ENCODE peak calls at places on chromosomes 12 and 14, in nine cellular contexts. B is AG04449, C is fibroblast of the aortic adventitia, V is GM23248, S is heart right ventricle, X is cardiac fibroblast, L is AG09309, G is HepG2, Z is prostate gland. F is an unnamed sample.

GRCh38 chr12:89920866-89921265 is 212.2 kb upstream of the ATP2B1 start:
- DNase-seq in B (no peak), C (no peak), V (no peak), S (no peak), X (no peak), L (no peak), G (no peak), Z (no peak), F (no peak)

GRCh38 chr14:25406818-25407217 is 356.9 kb upstream of the STXBP6 start:
- DNase-seq in B (no peak), C (peak; percentile 21), V (peak; percentile 61), S (no peak), X (peak; percentile 11), L (peak; percentile 0), G (peak; percentile 68), Z (no peak), F (no peak)

GRCh38 chr14:76812093-76812421 is 625 bp downstream of the ANGEL1 start:
- DNase-seq in B (no peak), C (no peak), V (no peak), S (no peak), X (no peak), L (no peak), G (no peak), Z (no peak), F (peak; percentile 12)

GRCh38 chr12:105369014-105369413 is 38.5 kb downstream of the C12orf75 start:
- DNase-seq in B (peak; percentile 53), C (peak; percentile 85), V (peak; percentile 96), S (no peak), X (peak; percentile 49), L (peak; percentile 56), G (no peak), Z (no peak), F (no peak)

GRCh38 chr12:109489955-109490565 is 12.6 kb downstream of the UBE3B start:
- DNase-seq in B (no peak), C (no peak), V (no peak), S (no peak), X (no peak), L (no peak), G (no peak), Z (no peak), F (no peak)

GRCh38 chr14:76509291-76509690 is 133.4 kb downstream of the ESRRB start:
- DNase-seq in B (no peak), C (no peak), V (no peak), S (no peak), X (no peak), L (no peak), G (no peak), Z (no peak), F (no peak)

GRCh38 chr14:101512396-101512695 is 48.9 kb upstream of the DIO3 start:
- DNase-seq in B (no peak), C (no peak), V (no peak), S (no peak), X (no peak), L (no peak), G (no peak), Z (no peak), F (no peak)

GRCh38 chr14:68487805-68488590 is 304.9 kb downstream of the ZFP36L1 start:
- DNase-seq in B (no peak), C (peak; percentile 74), V (peak; percentile 80), S (no peak), X (no peak), L (no peak), G (no peak), Z (no peak), F (no peak)

GRCh38 chr12:75842119-75842518 is 189.5 kb downstream of the PHLDA1 start:
- DNase-seq in B (no peak), C (no peak), V (no peak), S (no peak), X (no peak), L (no peak), G (no peak), Z (no peak), F (no peak)

GRCh38 chr14:91409991-91410401 is 7.6 kb downstream of the CCDC88C start:
- DNase-seq in B (no peak), C (no peak), V (no peak), S (no peak), X (no peak), L (no peak), G (no peak), Z (no peak), F (peak; percentile 88)

GRCh38 chr12:86186449-86186848 is 69.7 kb downstream of the MGAT4C start:
- DNase-seq in B (no peak), C (peak; percentile 4), V (no peak), S (no peak), X (peak; percentile 5), L (no peak), G (peak; percentile 1), Z (no peak), F (no peak)

GRCh38 chr14:64800000-64800399 is 79.7 kb downstream of the SPTB start:
- DNase-seq in B (no peak), C (peak; percentile 53), V (peak; percentile 72), S (peak; percentile 34), X (peak; percentile 51), L (no peak), G (peak; percentile 35), Z (no peak), F (no peak)

GRCh38 chr12:18345021-18345735 is 83.9 kb downstream of the PIK3C2G start:
- DNase-seq in B (no peak), C (no peak), V (peak; percentile 13), S (no peak), X (peak; percentile 24), L (no peak), G (no peak), Z (no peak), F (no peak)

GRCh38 chr14:59098377-59098776 is 90.1 kb upstream of the DAAM1 start:
- DNase-seq in B (peak; percentile 88), C (peak; percentile 95), V (peak; percentile 93), S (no peak), X (peak; percentile 76), L (peak; percentile 79), G (no peak), Z (no peak), F (no peak)

GRCh38 chr12:93245543-93245942 is 132.2 kb upstream of the NUDT4 start:
- DNase-seq in B (no peak), C (no peak), V (no peak), S (no peak), X (no peak), L (no peak), G (no peak), Z (no peak), F (peak; percentile 26)

GRCh38 chr14:34029921-34030334 is 79.1 kb upstream of the EGLN3 start:
- DNase-seq in B (no peak), C (peak; percentile 88), V (peak; percentile 38), S (peak; percentile 42), X (peak; percentile 84), L (peak; percentile 34), G (no peak), Z (no peak), F (no peak)

GRCh38 chr14:27049611-27050172 is 451.9 kb upstream of the NOVA1 start:
- DNase-seq in B (no peak), C (no peak), V (no peak), S (no peak), X (no peak), L (no peak), G (no peak), Z (no peak), F (no peak)

GRCh38 chr12:11162494-11162893 is 8.5 kb upstream of the SMIM10L1 start:
- DNase-seq in B (no peak), C (no peak), V (peak; percentile 4), S (no peak), X (no peak), L (no peak), G (no peak), Z (no peak), F (no peak)

GRCh38 chr12:132771126-132771838 is 9.7 kb upstream of the ANKLE2 start:
- DNase-seq in B (no peak), C (no peak), V (peak; percentile 45), S (no peak), X (no peak), L (peak; percentile 16), G (no peak), Z (no peak), F (peak; percentile 78)

GRCh38 chr12:14954269-14954668 is 7.1 kb downstream of the ARHGDIB start:
- DNase-seq in B (no peak), C (no peak), V (no peak), S (no peak), X (no peak), L (no peak), G (no peak), Z (no peak), F (no peak)

GRCh38 chr14:90087433-90087832 is 25.6 kb downstream of the KCNK13 start:
- DNase-seq in B (no peak), C (peak; percentile 61), V (peak; percentile 75), S (no peak), X (peak; percentile 76), L (peak; percentile 58), G (peak; percentile 74), Z (no peak), F (no peak)

GRCh38 chr12:93148412-93148811 is 219.3 kb upstream of the EEA1 start:
- DNase-seq in B (no peak), C (no peak), V (no peak), S (no peak), X (no peak), L (no peak), G (no peak), Z (no peak), F (no peak)

DNA sequence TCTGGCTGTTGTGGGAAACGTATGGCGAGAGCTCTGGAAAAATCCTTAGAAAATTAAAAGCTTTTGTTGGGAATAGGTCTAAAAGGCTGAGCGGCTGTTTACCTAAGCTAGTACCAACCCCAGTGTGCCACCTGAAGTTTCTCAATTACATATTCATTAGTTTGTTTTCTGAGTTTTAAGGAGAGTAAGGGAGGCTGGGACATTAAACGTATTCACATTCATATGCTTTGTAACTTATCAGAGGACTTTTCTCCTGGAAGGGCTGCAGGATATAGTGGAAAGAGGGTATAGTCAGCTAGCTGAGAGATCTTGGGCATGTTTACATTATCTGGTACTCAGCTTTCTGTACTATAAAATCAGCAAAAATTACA is 1.5 kb upstream of the PAWR start:
- DNase-seq in B (no peak), C (no peak), V (no peak), S (no peak), X (no peak), L (no peak), G (no peak), Z (no peak), F (no peak)
- H3K4me3 ChIP-seq in B (peak overlapping the region; percentile 87), C (no peak overlapping the region), V (peak overlapping the region; percentile 84), S (no peak overlapping the region), X (peak overlapping the region; percentile 75), L (peak overlapping the region; percentile 99), G (peak overlapping the region; percentile 70), Z (no peak overlapping the region), F (no peak overlapping the region)

GRCh38 chr14:20626274-20626673 is 15.2 kb downstream of the OR6S1 start:
- DNase-seq in B (no peak), C (no peak), V (peak; percentile 37), S (no peak), X (no peak), L (no peak), G (no peak), Z (no peak), F (no peak)
- H3K4me3 ChIP-seq in B (no peak overlapping the region), C (no peak overlapping the region), V (peak overlapping the region; percentile 70), S (no peak overlapping the region), X (no peak overlapping the region), L (no peak overlapping the region), G (no peak overlapping the region), Z (no peak overlapping the region), F (no peak overlapping the region)

GRCh38 chr14:22493753-22494152 is 95.3 kb downstream of the DAD1 start:
- DNase-seq in B (no peak), C (no peak), V (no peak), S (no peak), X (no peak), L (no peak), G (no peak), Z (no peak), F (no peak)
- H3K4me3 ChIP-seq in B (no peak overlapping the region), C (no peak overlapping the region), V (no peak overlapping the region), S (no peak overlapping the region), X (no peak overlapping the region), L (no peak overlapping the region), G (no peak overlapping the region), Z (no peak overlapping the region), F (peak overlapping the region; percentile 55)

GRCh38 chr12:111602348-111602747 is 3.2 kb upstream of the ATXN2 start:
- DNase-seq in B (no peak), C (no peak), V (no peak), S (no peak), X (no peak), L (no peak), G (no peak), Z (no peak), F (no peak)
- H3K4me3 ChIP-seq in B (no peak overlapping the region), C (no peak overlapping the region), V (no peak overlapping the region), S (no peak overlapping the region), X (no peak overlapping the region), L (no peak overlapping the region), G (no peak overlapping the region), Z (no peak overlapping the region), F (no peak overlapping the region)

F was measured in CD4-positive, alpha-beta memory T cell.